ENCODE peak calls at places on chromosomes 3 and 15, in five cellular contexts. C is lower leg skin, E is endothelial cell, J is AG04450, M is fibroblast of pulmonary artery. O is an unnamed sample.

GRCh38 chr15:36109943-36110658 is 469.3 kb upstream of the CDIN1 start:
- DNase-seq in C (no peak), E (no peak), J (no peak), M (peak; percentile 31), O (no peak)

GRCh38 chr3:87710028-87710427 is 348.8 kb downstream of the CGGBP1 start:
- DNase-seq in C (no peak), E (no peak), J (no peak), M (no peak), O (no peak)

GRCh38 chr15:79088426-79089205 is 2.0 kb downstream of the RASGRF1 start:
- DNase-seq in C (no peak), E (no peak), J (no peak), M (no peak), O (no peak)

GRCh38 chr3:172106989-172107388 is 67.6 kb downstream of the FNDC3B start:
- DNase-seq in C (peak; percentile 59), E (no peak), J (no peak), M (no peak), O (no peak)

GRCh38 chr3:72265250-72265649 is 480.3 kb upstream of the PROK2 start:
- DNase-seq in C (no peak), E (no peak), J (no peak), M (peak; percentile 57), O (peak; percentile 44)

GRCh38 chr3:44509985-44510360 is 32.5 kb upstream of the ZNF445 start:
- DNase-seq in C (no peak), E (no peak), J (no peak), M (peak; percentile 20), O (no peak)

GRCh38 chr3:25508901-25509300 is 80.8 kb downstream of the RARB start:
- DNase-seq in C (no peak), E (no peak), J (no peak), M (peak; percentile 60), O (no peak)

GRCh38 chr15:54101664-54102270 is 123.5 kb downstream of the UNC13C start:
- DNase-seq in C (no peak), E (no peak), J (no peak), M (no peak), O (no peak)

GRCh38 chr3:66017084-66017990 is 21.4 kb downstream of the MAGI1 start:
- DNase-seq in C (no peak), E (no peak), J (no peak), M (no peak), O (no peak)

O was measured in iPS-NIHi11.